ENCODE peak calls at places on chromosome 18, in five cellular contexts. One of them, this sample, is unnamed.

GRCh38 chr18:23169683-23170082 is 34.4 kb downstream of the CABLES1 start:
- DNase-seq in GM12878: no peak
- DNase-seq in HepG2: no peak
- DNase-seq in SK-N-SH: no peak
- DNase-seq in H1: peak
- DNase-seq in this sample: no peak

GRCh38 chr18:49716035-49716434 is 97.3 kb downstream of the ACAA2 start:
- DNase-seq in HepG2: no peak
- DNase-seq in GM12878: no peak
- DNase-seq in H1: no peak
- DNase-seq in SK-N-SH: no peak
- DNase-seq in this sample: no peak

GRCh38 chr18:28357785-28358401 is 181.0 kb upstream of the CDH2 start:
- DNase-seq in HepG2: peak
- DNase-seq in GM12878: no peak
- DNase-seq in H1: no peak
- DNase-seq in SK-N-SH: no peak
- DNase-seq in this sample: no peak

GRCh38 chr18:62523631-62524442 is 1.0 kb downstream of the ZCCHC2 start:
- DNase-seq in GM12878: no peak
- DNase-seq in SK-N-SH: peak
- DNase-seq in HepG2: no peak
- DNase-seq in H1: peak
- DNase-seq in this sample: peak

GRCh38 chr18:74869904-74870863 is 272.5 kb downstream of the ZNF407 start:
- DNase-seq in HepG2: no peak
- DNase-seq in SK-N-SH: no peak
- DNase-seq in GM12878: peak
- DNase-seq in H1: no peak
- DNase-seq in this sample: no peak

GRCh38 chr18:41569867-41570266 is 385.2 kb upstream of the PIK3C3 start:
- DNase-seq in H1: no peak
- DNase-seq in SK-N-SH: no peak
- DNase-seq in HepG2: no peak
- DNase-seq in GM12878: no peak
- DNase-seq in this sample: no peak

GRCh38 chr18:32576296-32576916 is 105.7 kb upstream of the GAREM1 start:
- DNase-seq in GM12878: no peak
- DNase-seq in H1: no peak
- DNase-seq in HepG2: peak
- DNase-seq in SK-N-SH: peak
- DNase-seq in this sample: no peak

GRCh38 chr18:8218263-8218662 is 391.0 kb upstream of the RAB12 start:
- DNase-seq in SK-N-SH: no peak
- DNase-seq in GM12878: no peak
- DNase-seq in HepG2: no peak
- DNase-seq in H1: no peak
- DNase-seq in this sample: no peak

GRCh38 chr18:48017625-48018024 is 87.2 kb upstream of the SMAD2 start:
- DNase-seq in HepG2: no peak
- DNase-seq in GM12878: no peak
- DNase-seq in SK-N-SH: no peak
- DNase-seq in H1: no peak
- DNase-seq in this sample: no peak

GRCh38 chr18:75110846-75111415 is 98.0 kb downstream of the PTGR3 start:
- DNase-seq in H1: peak
- DNase-seq in GM12878: no peak
- DNase-seq in SK-N-SH: no peak
- DNase-seq in HepG2: no peak
- DNase-seq in this sample: no peak

GRCh38 chr18:54327818-54328217 is 29.8 kb downstream of the STARD6 start:
- DNase-seq in SK-N-SH: no peak
- DNase-seq in HepG2: no peak
- DNase-seq in H1: no peak
- DNase-seq in GM12878: no peak
- DNase-seq in this sample: no peak

GRCh38 chr18:46624127-46624526 is 32.9 kb downstream of the LOXHD1 start:
- DNase-seq in GM12878: no peak
- DNase-seq in SK-N-SH: no peak
- DNase-seq in H1: peak
- DNase-seq in HepG2: no peak
- DNase-seq in this sample: no peak

GRCh38 chr18:54381640-54382039 is 23.9 kb downstream of the C18orf54 start:
- DNase-seq in HepG2: no peak
- DNase-seq in SK-N-SH: no peak
- DNase-seq in GM12878: no peak
- DNase-seq in H1: no peak
- DNase-seq in this sample: no peak

GRCh38 chr18:12630136-12630535 is 27.8 kb downstream of the SPIRE1 start:
- DNase-seq in GM12878: no peak
- DNase-seq in H1: no peak
- DNase-seq in SK-N-SH: no peak
- DNase-seq in HepG2: no peak
- DNase-seq in this sample: no peak

GRCh38 chr18:55552498-55553189 is 35.3 kb downstream of the TCF4 start:
- DNase-seq in HepG2: no peak
- DNase-seq in SK-N-SH: no peak
- DNase-seq in GM12878: no peak
- DNase-seq in H1: no peak
- DNase-seq in this sample: no peak

GRCh38 chr18:24959100-24959499 is 392.9 kb downstream of the ZNF521 start:
- DNase-seq in HepG2: no peak
- DNase-seq in GM12878: no peak
- DNase-seq in SK-N-SH: peak
- DNase-seq in H1: no peak
- DNase-seq in this sample: no peak

GRCh38 chr18:1511619-1512311 is 607.1 kb downstream of the ADCYAP1 start:
- DNase-seq in H1: no peak
- DNase-seq in SK-N-SH: no peak
- DNase-seq in HepG2: no peak
- DNase-seq in GM12878: no peak
- DNase-seq in this sample: peak

GRCh38 chr18:36314754-36315153 is 17.2 kb downstream of the FHOD3 start:
- DNase-seq in HepG2: no peak
- DNase-seq in GM12878: no peak
- DNase-seq in H1: peak
- DNase-seq in SK-N-SH: no peak
- DNase-seq in this sample: no peak

GRCh38 chr18:65753520-65753919 is 2.7 kb downstream of the CDH7 start:
- DNase-seq in H1: no peak
- DNase-seq in GM12878: no peak
- DNase-seq in HepG2: peak
- DNase-seq in SK-N-SH: peak
- DNase-seq in this sample: no peak

GRCh38 chr18:48409591-48410094 is 460 bp upstream of the ZBTB7C start:
- DNase-seq in SK-N-SH: peak
- DNase-seq in GM12878: no peak
- DNase-seq in H1: peak
- DNase-seq in HepG2: no peak
- DNase-seq in this sample: no peak

GRCh38 chr18:48472610-48473009 is 63.4 kb upstream of the ZBTB7C start:
- DNase-seq in SK-N-SH: no peak
- DNase-seq in H1: no peak
- DNase-seq in GM12878: no peak
- DNase-seq in HepG2: no peak
- DNase-seq in this sample: no peak

GRCh38 chr18:62634471-62634870 is 80.9 kb upstream of the PHLPP1 start:
- DNase-seq in H1: no peak
- DNase-seq in SK-N-SH: no peak
- DNase-seq in GM12878: no peak
- DNase-seq in HepG2: no peak
- DNase-seq in this sample: no peak

GRCh38 chr18:63676526-63676925 is 14.8 kb upstream of the SERPINB3 start:
- DNase-seq in GM12878: no peak
- DNase-seq in HepG2: no peak
- DNase-seq in H1: no peak
- DNase-seq in SK-N-SH: no peak
- DNase-seq in this sample: no peak

GRCh38 chr18:46578987-46579386 is 78.0 kb downstream of the LOXHD1 start:
- DNase-seq in HepG2: no peak
- DNase-seq in SK-N-SH: no peak
- DNase-seq in H1: no peak
- DNase-seq in GM12878: no peak
- DNase-seq in this sample: no peak

GRCh38 chr18:6543330-6543908 is 128.7 kb upstream of the L3MBTL4 start:
- DNase-seq in SK-N-SH: peak
- DNase-seq in H1: no peak
- DNase-seq in HepG2: peak
- DNase-seq in GM12878: no peak
- DNase-seq in this sample: peak

GRCh38 chr18:46407471-46408166 is 249.4 kb downstream of the LOXHD1 start:
- DNase-seq in HepG2: no peak
- DNase-seq in SK-N-SH: no peak
- DNase-seq in H1: no peak
- DNase-seq in GM12878: no peak
- DNase-seq in this sample: no peak

GRCh38 chr18:26008096-26008495 is 82.3 kb downstream of the SS18 start:
- DNase-seq in HepG2: no peak
- DNase-seq in H1: no peak
- DNase-seq in SK-N-SH: no peak
- DNase-seq in GM12878: no peak
- DNase-seq in this sample: no peak

GRCh38 chr18:26566874-26567273 is 18.5 kb upstream of the KCTD1 start:
- DNase-seq in HepG2: no peak
- DNase-seq in SK-N-SH: no peak
- DNase-seq in H1: no peak
- DNase-seq in GM12878: no peak
- DNase-seq in this sample: no peak

GRCh38 chr18:51955136-51955535 is 384.9 kb upstream of the DCC start:
- DNase-seq in HepG2: no peak
- DNase-seq in GM12878: no peak
- DNase-seq in SK-N-SH: no peak
- DNase-seq in H1: no peak
- DNase-seq in this sample: no peak

GRCh38 chr18:42508683-42509347 is 553.8 kb downstream of the PIK3C3 start:
- DNase-seq in GM12878: no peak
- DNase-seq in H1: no peak
- DNase-seq in SK-N-SH: no peak
- DNase-seq in HepG2: no peak
- DNase-seq in this sample: no peak

GRCh38 chr18:13562494-13563029 is 163.8 kb downstream of the FAM210A start:
- DNase-seq in SK-N-SH: no peak
- DNase-seq in GM12878: peak
- DNase-seq in H1: no peak
- DNase-seq in HepG2: no peak
- DNase-seq in this sample: no peak

GRCh38 chr18:24022141-24022540 is 7.6 kb downstream of the TTC39C start:
- DNase-seq in H1: no peak
- DNase-seq in GM12878: no peak
- DNase-seq in HepG2: no peak
- DNase-seq in SK-N-SH: no peak
- DNase-seq in this sample: no peak

GRCh38 chr18:33212363-33212762 is 228.2 kb downstream of the CCDC178 start:
- DNase-seq in HepG2: no peak
- DNase-seq in GM12878: no peak
- DNase-seq in H1: no peak
- DNase-seq in SK-N-SH: no peak
- DNase-seq in this sample: no peak

GRCh38 chr18:42765225-42765624 is 350.3 kb downstream of the RIT2 start:
- DNase-seq in HepG2: no peak
- DNase-seq in SK-N-SH: no peak
- DNase-seq in GM12878: no peak
- DNase-seq in H1: no peak
- DNase-seq in this sample: no peak

GRCh38 chr18:47550611-47551010 is 299.2 kb upstream of the SKOR2 start:
- DNase-seq in HepG2: no peak
- DNase-seq in SK-N-SH: no peak
- DNase-seq in GM12878: no peak
- DNase-seq in H1: no peak
- DNase-seq in this sample: no peak

GRCh38 chr18:56836173-56836572 is 185.0 kb downstream of the WDR7 start:
- DNase-seq in GM12878: no peak
- DNase-seq in H1: no peak
- DNase-seq in SK-N-SH: no peak
- DNase-seq in HepG2: no peak
- DNase-seq in this sample: no peak

GRCh38 chr18:9474103-9474982 is 970 bp upstream of the RALBP1 start:
- DNase-seq in H1: peak
- DNase-seq in HepG2: peak
- DNase-seq in SK-N-SH: peak
- DNase-seq in GM12878: no peak
- DNase-seq in this sample: no peak
- TF ChIP-seq EP300 in H1: no peak
- TF ChIP-seq EP300 in HepG2: no peak
- TF ChIP-seq EP300 in SK-N-SH: no peak
- TF ChIP-seq EP300 in GM12878: no peak
- TF ChIP-seq EP300 in this sample: no peak

GRCh38 chr18:76610933-76611749 is 116.1 kb upstream of the ZNF516 start:
- DNase-seq in HepG2: no peak
- DNase-seq in H1: no peak
- DNase-seq in GM12878: no peak
- DNase-seq in SK-N-SH: peak
- DNase-seq in this sample: no peak
- TF ChIP-seq JUND in HepG2: no peak
- TF ChIP-seq JUND in H1: no peak
- TF ChIP-seq JUND in GM12878: no peak
- TF ChIP-seq JUND in SK-N-SH: no peak
- TF ChIP-seq JUND in this sample: no peak

GRCh38 chr18:45186832-45187231 is 428.4 kb upstream of the SLC14A2 start:
- DNase-seq in HepG2: no peak
- DNase-seq in GM12878: no peak
- DNase-seq in H1: no peak
- DNase-seq in SK-N-SH: no peak
- DNase-seq in this sample: no peak
- TF ChIP-seq EP300 in HepG2: no peak
- TF ChIP-seq EP300 in GM12878: no peak
- TF ChIP-seq EP300 in H1: no peak
- TF ChIP-seq EP300 in SK-N-SH: no peak
- TF ChIP-seq EP300 in this sample: no peak

DNA sequence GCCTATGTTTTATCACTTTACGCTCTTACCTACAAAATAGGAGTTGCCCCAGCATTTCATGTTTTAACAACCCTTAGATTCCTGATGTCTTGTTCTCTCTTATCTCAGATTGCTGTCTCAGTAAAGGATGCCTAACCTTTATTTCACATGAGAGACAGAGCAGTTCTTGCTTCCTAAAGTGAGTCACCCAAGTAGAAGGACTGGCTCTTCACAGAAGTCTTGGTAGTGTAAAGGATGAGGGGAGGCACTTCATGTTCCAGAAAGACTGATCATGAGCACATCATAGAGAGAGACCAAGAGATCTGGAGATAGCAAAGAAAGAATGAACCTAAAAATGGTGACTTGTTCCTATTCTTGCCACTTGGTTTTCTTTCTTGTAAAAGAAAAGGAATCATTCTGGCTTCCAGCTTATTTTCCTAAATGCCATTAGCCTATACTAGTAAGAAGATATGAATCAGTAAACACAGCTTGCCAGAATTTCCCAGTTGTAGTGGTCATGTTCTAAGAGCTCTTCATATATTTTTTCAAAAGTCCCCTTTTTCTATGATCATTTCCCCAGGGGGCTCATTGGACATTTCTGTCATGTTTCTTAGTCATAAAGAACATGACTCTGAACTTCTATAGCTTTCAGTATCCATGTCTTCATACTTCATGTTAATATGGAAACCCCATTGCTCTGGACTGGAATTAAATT is 54.9 kb downstream of the MAPRE2 start:
- DNase-seq in SK-N-SH: no peak
- DNase-seq in GM12878: peak
- DNase-seq in H1: no peak
- DNase-seq in HepG2: no peak
- DNase-seq in this sample: no peak
- TF ChIP-seq JUND in SK-N-SH: peak
- TF ChIP-seq JUND in GM12878: no peak
- TF ChIP-seq JUND in H1: no peak
- TF ChIP-seq JUND in HepG2: no peak
- TF ChIP-seq JUND in this sample: peak